ENCODE peak calls at places on chromosomes 13 and 19, in ten cellular contexts. N is breast epithelium, B is ascending aorta, V is fibroblast of the aortic adventitia, M is BJ, S is cardiac muscle cell, H is A549, F is IMR-90, W is upper lobe of right lung, Q is left lung. L is an unnamed sample.

GRCh38 chr19:49301165-49301865 is 23.7 kb downstream of the SLC6A16 start:
- DNase-seq in N (peak; percentile 27), B (peak; percentile 78), V (peak; percentile 51), M (no peak), S (peak; percentile 79), H (peak; percentile 78), F (peak; percentile 43), W (peak; percentile 91), Q (peak; percentile 97), L (peak; percentile 36)

GRCh38 chr19:4365791-4366665 is 22.7 kb downstream of the MPND start:
- DNase-seq in N (no peak), B (no peak), V (no peak), M (no peak), S (no peak), H (no peak), F (no peak), W (no peak), Q (no peak), L (no peak)

GRCh38 chr19:51552996-51553725 is 17.9 kb upstream of the ZNF175 start:
- DNase-seq in N (no peak), B (no peak), V (peak; percentile 67), M (no peak), S (peak; percentile 80), H (peak; percentile 29), F (peak; percentile 47), W (peak; percentile 82), Q (peak; percentile 83), L (peak; percentile 28)

GRCh38 chr13:113029487-113030258 is 60.7 kb downstream of the MCF2L start:
- DNase-seq in N (no peak), B (no peak), V (no peak), M (no peak), S (peak; percentile 63), H (peak; percentile 8), F (no peak), W (no peak), Q (peak; percentile 84), L (no peak)

GRCh38 chr19:34808566-34808965 is 35.6 kb upstream of the ZNF599 start:
- DNase-seq in N (no peak), B (no peak), V (peak; percentile 53), M (peak; percentile 1), S (no peak), H (no peak), F (peak; percentile 67), W (no peak), Q (no peak), L (peak; percentile 34)

GRCh38 chr19:40553885-40554857 is 22.5 kb upstream of the SHKBP1 start:
- DNase-seq in N (no peak), B (no peak), V (no peak), M (no peak), S (no peak), H (no peak), F (no peak), W (no peak), Q (no peak), L (no peak)

GRCh38 chr19:46015080-46015960 is 7.5 kb downstream of the PGLYRP1 start:
- DNase-seq in N (peak; percentile 67), B (no peak), V (no peak), M (no peak), S (peak; percentile 77), H (peak; percentile 82), F (no peak), W (peak; percentile 92), Q (peak; percentile 94), L (peak; percentile 8)

GRCh38 chr13:101258071-101258470 is 158.2 kb downstream of the NALCN start:
- DNase-seq in N (no peak), B (no peak), V (peak; percentile 62), M (peak; percentile 36), S (no peak), H (peak; percentile 63), F (peak; percentile 86), W (no peak), Q (no peak), L (peak; percentile 95)

GRCh38 chr19:47012620-47013019 is 7.0 kb upstream of the NPAS1 start:
- DNase-seq in N (no peak), B (no peak), V (no peak), M (no peak), S (no peak), H (no peak), F (no peak), W (no peak), Q (no peak), L (no peak)

GRCh38 chr19:15471639-15472101 is 7.3 kb upstream of the RASAL3 start:
- DNase-seq in N (no peak), B (no peak), V (no peak), M (no peak), S (no peak), H (no peak), F (no peak), W (peak; percentile 50), Q (peak; percentile 76), L (no peak)

GRCh38 chr19:15467734-15468214 is 3.4 kb upstream of the RASAL3 start:
- DNase-seq in N (no peak), B (no peak), V (no peak), M (no peak), S (no peak), H (no peak), F (no peak), W (peak; percentile 13), Q (no peak), L (no peak)

GRCh38 chr19:15468675-15469512 is 4.5 kb upstream of the RASAL3 start:
- DNase-seq in N (no peak), B (no peak), V (no peak), M (no peak), S (no peak), H (no peak), F (no peak), W (peak; percentile 12), Q (no peak), L (no peak)

GRCh38 chr19:15466851-15467733 is 2.7 kb upstream of the RASAL3 start:
- DNase-seq in N (no peak), B (no peak), V (peak; percentile 72), M (no peak), S (no peak), H (peak; percentile 55), F (peak; percentile 43), W (no peak), Q (no peak), L (peak; percentile 44)

DNA sequence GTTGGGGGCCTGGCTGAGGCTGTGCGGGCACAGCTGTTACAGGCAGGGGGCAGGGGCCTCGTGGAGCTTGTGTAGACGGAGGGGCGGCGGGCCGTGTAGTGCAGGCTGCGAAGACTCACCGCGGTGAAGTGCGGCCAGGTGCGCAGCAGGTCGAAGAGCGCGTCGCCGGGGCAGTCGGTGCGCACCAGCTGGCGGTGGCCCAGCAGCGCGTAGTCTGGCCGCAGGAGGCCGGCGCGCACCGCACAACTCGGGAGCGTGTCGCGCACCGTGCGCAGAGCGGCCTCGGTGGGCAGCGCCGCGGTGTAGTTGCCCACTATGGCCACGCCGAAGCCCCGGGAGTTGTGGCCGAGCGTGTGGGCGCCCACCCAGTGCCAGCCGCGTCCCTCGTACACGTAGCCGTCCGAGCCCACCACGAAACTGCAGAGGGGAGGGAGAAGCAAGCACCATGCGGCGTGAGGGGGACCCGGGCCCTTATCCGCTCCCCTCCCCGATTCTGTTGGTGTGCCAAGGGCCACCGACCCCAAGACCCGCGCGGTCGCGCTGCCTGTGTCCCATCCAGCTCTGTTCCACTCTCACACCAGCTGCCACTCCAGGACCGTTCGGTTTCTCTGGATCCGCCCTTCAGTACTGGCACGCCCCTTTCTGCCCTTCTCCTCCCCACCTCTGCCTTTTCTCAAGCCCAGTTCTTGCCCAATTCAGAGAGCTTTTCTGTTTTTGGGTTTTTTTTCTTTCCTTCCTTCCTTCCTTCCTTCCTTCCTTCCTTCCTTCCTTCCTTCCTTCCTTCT is 5.4 kb upstream of the RASAL3 start:
- DNase-seq in N (no peak), B (no peak), V (no peak), M (no peak), S (no peak), H (no peak), F (no peak), W (peak; percentile 63), Q (peak; percentile 84), L (no peak)
- H3K4me3 ChIP-seq in N (peak overlapping the region; percentile 38), B (peak overlapping the region; percentile 42), V (peak overlapping the region; percentile 51), M (no peak overlapping the region), S (no peak overlapping the region), H (no peak overlapping the region), F (no peak overlapping the region), W (peak overlapping the region; percentile 42), Q (peak overlapping the region; percentile 43), L (no peak overlapping the region)

DNA sequence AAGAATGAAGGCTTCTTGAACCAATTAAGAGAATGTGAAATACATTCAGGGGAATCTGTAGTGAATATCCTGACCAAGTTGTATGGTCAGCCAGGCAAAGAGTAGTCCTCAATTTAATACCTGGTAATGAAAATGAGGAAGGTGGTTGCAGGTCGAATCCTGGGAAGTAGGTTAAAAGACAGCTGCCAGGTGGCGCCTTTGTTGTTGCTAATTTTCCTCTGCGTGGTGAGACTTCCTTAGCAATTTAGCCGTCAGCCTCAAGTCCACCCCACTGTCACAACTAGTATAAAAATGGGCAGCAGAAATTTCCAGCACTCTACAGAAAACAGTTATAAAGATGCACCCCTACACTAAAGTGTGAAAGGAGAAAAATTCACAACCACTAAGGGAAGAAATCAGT is 235.7 kb downstream of the NHLRC3 start:
- DNase-seq in N (no peak), B (no peak), V (peak; percentile 38), M (no peak), S (peak; percentile 20), H (peak; percentile 5), F (no peak), W (no peak), Q (no peak), L (peak; percentile 13)
- TF ChIP-seq CTCF in N (no peak), B (peak; percentile 30), V (no peak), M (peak; percentile 16), S (peak; percentile 12), H (peak; percentile 25), F (peak; percentile 26), W (peak; percentile 21), Q (no peak), L (peak; percentile 29)

GRCh38 chr13:49185264-49185663 is 34.9 kb upstream of the MLNR start:
- DNase-seq in N (no peak), B (no peak), V (no peak), M (no peak), S (no peak), H (peak; percentile 4), F (peak; percentile 36), W (no peak), Q (no peak), L (peak; percentile 13)

GRCh38 chr13:49183672-49184315 is 36.3 kb upstream of the MLNR start:
- DNase-seq in N (no peak), B (no peak), V (peak; percentile 2), M (no peak), S (no peak), H (no peak), F (peak; percentile 17), W (no peak), Q (no peak), L (no peak)

DNA sequence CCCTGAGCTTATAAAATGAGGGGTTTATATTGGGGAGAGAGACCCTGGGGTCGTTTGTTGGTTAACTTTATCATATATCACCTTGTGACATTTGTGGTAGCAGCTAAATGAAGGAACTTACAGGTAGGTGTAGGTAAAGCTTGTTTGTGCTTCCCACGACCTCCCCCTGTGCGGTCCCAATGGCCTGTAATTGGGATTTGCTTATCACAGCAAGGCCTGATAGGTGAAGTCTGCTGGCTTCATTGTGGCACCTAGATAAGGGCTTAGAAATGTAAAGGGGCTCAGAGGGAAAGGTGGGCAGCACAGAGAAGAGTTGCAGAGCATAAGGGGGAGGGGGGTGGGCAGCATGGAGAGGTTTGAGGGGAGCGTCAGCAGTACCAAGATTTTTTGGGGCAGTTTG is 35.5 kb upstream of the MLNR start:
- DNase-seq in N (no peak), B (no peak), V (no peak), M (no peak), S (no peak), H (no peak), F (no peak), W (no peak), Q (no peak), L (no peak)
- H3K4me3 ChIP-seq in N (no peak overlapping the region), B (no peak overlapping the region), V (no peak overlapping the region), M (no peak overlapping the region), S (no peak overlapping the region), H (no peak overlapping the region), F (no peak overlapping the region), W (no peak overlapping the region), Q (no peak overlapping the region), L (no peak overlapping the region)

GRCh38 chr13:52899206-52899605 is 50.8 kb upstream of the PCDH8 start:
- DNase-seq in N (no peak), B (no peak), V (no peak), M (no peak), S (no peak), H (no peak), F (no peak), W (no peak), Q (no peak), L (no peak)
- TF ChIP-seq CTCF in N (no peak), B (no peak), V (no peak), M (no peak), S (no peak), H (no peak), F (no peak), W (no peak), Q (no peak), L (no peak)

L was measured in astrocyte of the spinal cord.